ENCODE peak calls at places on chromosomes 12 and 14, in six cellular contexts. One of them, this sample, is unnamed.

GRCh38 chr12:20950248-20950647 is 139.7 kb downstream of the SLCO1B3 start:
- DNase-seq in colonic mucosa: no peak
- DNase-seq in PC-3: peak; percentile 58
- DNase-seq in spleen: no peak
- DNase-seq in endodermal cell: no peak
- DNase-seq in HCT116: peak; percentile 18
- DNase-seq in this sample: no peak

GRCh38 chr14:75748340-75748739 is 87.3 kb downstream of the TTLL5 start:
- DNase-seq in HCT116: no peak
- DNase-seq in endodermal cell: no peak
- DNase-seq in spleen: no peak
- DNase-seq in PC-3: no peak
- DNase-seq in colonic mucosa: no peak
- DNase-seq in this sample: no peak

GRCh38 chr14:53355581-53356112 is 202.5 kb upstream of the DDHD1 start:
- DNase-seq in HCT116: peak; percentile 39
- DNase-seq in spleen: no peak
- DNase-seq in endodermal cell: peak; percentile 94
- DNase-seq in PC-3: peak; percentile 49
- DNase-seq in colonic mucosa: no peak
- DNase-seq in this sample: no peak

GRCh38 chr12:18224745-18225144 is 36.6 kb upstream of the PIK3C2G start:
- DNase-seq in endodermal cell: no peak
- DNase-seq in colonic mucosa: no peak
- DNase-seq in HCT116: peak; percentile 26
- DNase-seq in PC-3: peak; percentile 57
- DNase-seq in spleen: no peak
- DNase-seq in this sample: no peak

GRCh38 chr12:106840217-106840616 is 65.7 kb downstream of the RIC8B start:
- DNase-seq in PC-3: peak; percentile 50
- DNase-seq in spleen: no peak
- DNase-seq in colonic mucosa: no peak
- DNase-seq in HCT116: no peak
- DNase-seq in endodermal cell: peak; percentile 62
- DNase-seq in this sample: no peak

GRCh38 chr12:111434049-111434448 is 28.3 kb downstream of the SH2B3 start:
- DNase-seq in HCT116: no peak
- DNase-seq in endodermal cell: no peak
- DNase-seq in colonic mucosa: no peak
- DNase-seq in PC-3: no peak
- DNase-seq in spleen: no peak
- DNase-seq in this sample: no peak

GRCh38 chr12:110005319-110005973 is 6.2 kb downstream of the ANKRD13A start:
- DNase-seq in PC-3: no peak
- DNase-seq in colonic mucosa: no peak
- DNase-seq in HCT116: no peak
- DNase-seq in endodermal cell: no peak
- DNase-seq in spleen: no peak
- DNase-seq in this sample: no peak

GRCh38 chr14:24387014-24387355 is 11.8 kb upstream of the NYNRIN start:
- DNase-seq in PC-3: no peak
- DNase-seq in HCT116: no peak
- DNase-seq in spleen: no peak
- DNase-seq in endodermal cell: no peak
- DNase-seq in colonic mucosa: no peak
- DNase-seq in this sample: no peak

GRCh38 chr12:29895966-29896365 is 112.2 kb upstream of the TMTC1 start:
- DNase-seq in endodermal cell: peak; percentile 58
- DNase-seq in HCT116: no peak
- DNase-seq in colonic mucosa: no peak
- DNase-seq in spleen: no peak
- DNase-seq in PC-3: no peak
- DNase-seq in this sample: no peak

GRCh38 chr14:103875010-103875409 is 27.6 kb upstream of the PPP1R13B start:
- DNase-seq in spleen: no peak
- DNase-seq in endodermal cell: no peak
- DNase-seq in HCT116: no peak
- DNase-seq in colonic mucosa: no peak
- DNase-seq in PC-3: no peak
- DNase-seq in this sample: no peak

GRCh38 chr12:57215668-57216013 is 953 bp upstream of the NXPH4 start:
- DNase-seq in colonic mucosa: no peak
- DNase-seq in HCT116: no peak
- DNase-seq in endodermal cell: peak; percentile 79
- DNase-seq in spleen: no peak
- DNase-seq in PC-3: peak; percentile 34
- DNase-seq in this sample: no peak

GRCh38 chr12:102343361-102344121 is 136.8 kb downstream of the IGF1 start:
- DNase-seq in colonic mucosa: no peak
- DNase-seq in PC-3: no peak
- DNase-seq in HCT116: no peak
- DNase-seq in spleen: no peak
- DNase-seq in endodermal cell: no peak
- DNase-seq in this sample: no peak

GRCh38 chr14:104583424-104584114 is 4.0 kb downstream of the C14orf180 start:
- DNase-seq in colonic mucosa: no peak
- DNase-seq in HCT116: no peak
- DNase-seq in spleen: no peak
- DNase-seq in PC-3: no peak
- DNase-seq in endodermal cell: no peak
- DNase-seq in this sample: no peak

GRCh38 chr12:54448344-54448743 is 25.1 kb downstream of the GTSF1 start:
- DNase-seq in PC-3: no peak
- DNase-seq in endodermal cell: no peak
- DNase-seq in colonic mucosa: no peak
- DNase-seq in HCT116: no peak
- DNase-seq in spleen: no peak
- DNase-seq in this sample: no peak

GRCh38 chr14:69632752-69633151 is 21.4 kb downstream of the SUSD6 start:
- DNase-seq in spleen: no peak
- DNase-seq in endodermal cell: no peak
- DNase-seq in HCT116: no peak
- DNase-seq in PC-3: no peak
- DNase-seq in colonic mucosa: no peak
- DNase-seq in this sample: no peak

GRCh38 chr14:30990766-30991165 is 34.7 kb upstream of the AP4S1 start:
- DNase-seq in spleen: no peak
- DNase-seq in colonic mucosa: no peak
- DNase-seq in endodermal cell: no peak
- DNase-seq in HCT116: no peak
- DNase-seq in PC-3: no peak
- DNase-seq in this sample: no peak

GRCh38 chr14:21227150-21227549 is 42.1 kb downstream of the HNRNPC start:
- DNase-seq in endodermal cell: no peak
- DNase-seq in colonic mucosa: no peak
- DNase-seq in PC-3: no peak
- DNase-seq in spleen: no peak
- DNase-seq in HCT116: no peak
- DNase-seq in this sample: no peak

GRCh38 chr12:22473212-22473611 is 71.1 kb downstream of the C2CD5 start:
- DNase-seq in spleen: no peak
- DNase-seq in PC-3: no peak
- DNase-seq in endodermal cell: no peak
- DNase-seq in HCT116: no peak
- DNase-seq in colonic mucosa: no peak
- DNase-seq in this sample: no peak

GRCh38 chr12:89370850-89371249 is 18.5 kb upstream of the DUSP6 start:
- DNase-seq in HCT116: peak; percentile 36
- DNase-seq in colonic mucosa: no peak
- DNase-seq in endodermal cell: no peak
- DNase-seq in spleen: no peak
- DNase-seq in PC-3: peak; percentile 96
- DNase-seq in this sample: no peak

GRCh38 chr14:95059126-95059525 is 98.2 kb downstream of the DICER1 start:
- DNase-seq in endodermal cell: no peak
- DNase-seq in PC-3: no peak
- DNase-seq in HCT116: no peak
- DNase-seq in colonic mucosa: no peak
- DNase-seq in spleen: no peak
- DNase-seq in this sample: peak; percentile 2

GRCh38 chr14:67911506-67911905 is 91.9 kb downstream of the RAD51B start:
- DNase-seq in endodermal cell: no peak
- DNase-seq in PC-3: no peak
- DNase-seq in colonic mucosa: no peak
- DNase-seq in spleen: no peak
- DNase-seq in HCT116: no peak
- DNase-seq in this sample: no peak

GRCh38 chr12:132194056-132194455 is 49.8 kb downstream of the NOC4L start:
- DNase-seq in HCT116: peak; percentile 31
- DNase-seq in PC-3: no peak
- DNase-seq in colonic mucosa: no peak
- DNase-seq in endodermal cell: peak; percentile 89
- DNase-seq in spleen: no peak
- DNase-seq in this sample: no peak

GRCh38 chr12:31470462-31470861 is 120.5 kb downstream of the DENND5B start:
- DNase-seq in PC-3: peak; percentile 2
- DNase-seq in colonic mucosa: no peak
- DNase-seq in spleen: no peak
- DNase-seq in HCT116: no peak
- DNase-seq in endodermal cell: no peak
- DNase-seq in this sample: no peak

GRCh38 chr12:11705010-11705409 is 55.5 kb downstream of the ETV6 start:
- DNase-seq in colonic mucosa: no peak
- DNase-seq in spleen: no peak
- DNase-seq in HCT116: no peak
- DNase-seq in PC-3: peak; percentile 78
- DNase-seq in endodermal cell: no peak
- DNase-seq in this sample: no peak

GRCh38 chr12:96814200-96814599 is 92.9 kb upstream of the NEDD1 start:
- DNase-seq in endodermal cell: no peak
- DNase-seq in spleen: no peak
- DNase-seq in colonic mucosa: no peak
- DNase-seq in PC-3: peak; percentile 21
- DNase-seq in HCT116: no peak
- DNase-seq in this sample: no peak

GRCh38 chr12:41407240-41407799 is 219.2 kb downstream of the PDZRN4 start:
- DNase-seq in HCT116: no peak
- DNase-seq in PC-3: no peak
- DNase-seq in endodermal cell: no peak
- DNase-seq in spleen: no peak
- DNase-seq in colonic mucosa: no peak
- DNase-seq in this sample: no peak

DNA sequence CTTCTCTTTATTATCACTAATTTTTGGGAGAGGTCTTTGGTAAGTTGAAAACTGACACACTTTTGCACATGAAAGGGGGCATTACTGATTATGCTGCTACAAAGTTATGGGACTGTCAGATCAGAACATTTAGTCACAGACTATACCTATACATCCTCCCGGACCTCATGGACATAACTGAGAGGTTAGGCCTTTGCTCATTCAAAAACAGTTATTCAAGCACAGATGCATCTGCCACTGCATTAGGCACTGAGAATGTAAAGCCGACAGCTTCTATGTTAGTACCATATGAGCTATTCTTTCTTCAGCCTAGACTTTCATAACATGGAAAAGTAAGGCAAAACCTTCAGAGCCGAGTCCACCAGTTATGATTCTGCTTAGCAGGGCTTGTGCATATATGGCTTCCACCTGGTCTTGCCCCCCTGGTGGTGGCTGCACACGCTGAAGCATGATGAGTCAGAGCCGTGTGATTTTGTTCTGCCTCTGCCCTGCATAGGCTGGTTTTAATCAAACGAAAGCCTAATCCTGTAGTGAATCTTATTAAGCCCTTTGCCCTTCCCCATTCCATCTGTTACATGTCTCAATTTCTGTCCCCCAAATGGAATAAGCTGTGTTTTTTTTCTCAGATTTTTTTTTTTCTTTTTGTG is 21.8 kb upstream of the RNU6-8 start:
- DNase-seq in colonic mucosa: no peak
- DNase-seq in endodermal cell: peak; percentile 65
- DNase-seq in spleen: no peak
- DNase-seq in PC-3: peak; percentile 73
- DNase-seq in HCT116: no peak
- DNase-seq in this sample: no peak
- TF ChIP-seq CTCF in colonic mucosa: no peak
- TF ChIP-seq CTCF in endodermal cell: peak; percentile 67
- TF ChIP-seq CTCF in spleen: no peak
- TF ChIP-seq CTCF in PC-3: peak; percentile 61
- TF ChIP-seq CTCF in HCT116: peak; percentile 58
- TF ChIP-seq CTCF in this sample: peak; percentile 21

GRCh38 chr14:105944632-105945610 is 418.5 kb downstream of the TMEM121 start:
- DNase-seq in HCT116: peak; percentile 34
- DNase-seq in endodermal cell: peak; percentile 58
- DNase-seq in PC-3: peak; percentile 73
- DNase-seq in colonic mucosa: peak; percentile 68
- DNase-seq in spleen: peak; percentile 89
- DNase-seq in this sample: peak; percentile 87
- H3K9me3 ChIP-seq in HCT116: no peaks in the 10 kb centered on the region
- H3K9me3 ChIP-seq in endodermal cell: peaks cover 30% of the 10 kb centered on the region
- H3K9me3 ChIP-seq in PC-3: no peaks in the 10 kb centered on the region
- H3K9me3 ChIP-seq in colonic mucosa: no peaks in the 10 kb centered on the region
- H3K9me3 ChIP-seq in spleen: peaks cover 9% of the 10 kb centered on the region
- H3K9me3 ChIP-seq in this sample: no peaks in the 10 kb centered on the region

DNA sequence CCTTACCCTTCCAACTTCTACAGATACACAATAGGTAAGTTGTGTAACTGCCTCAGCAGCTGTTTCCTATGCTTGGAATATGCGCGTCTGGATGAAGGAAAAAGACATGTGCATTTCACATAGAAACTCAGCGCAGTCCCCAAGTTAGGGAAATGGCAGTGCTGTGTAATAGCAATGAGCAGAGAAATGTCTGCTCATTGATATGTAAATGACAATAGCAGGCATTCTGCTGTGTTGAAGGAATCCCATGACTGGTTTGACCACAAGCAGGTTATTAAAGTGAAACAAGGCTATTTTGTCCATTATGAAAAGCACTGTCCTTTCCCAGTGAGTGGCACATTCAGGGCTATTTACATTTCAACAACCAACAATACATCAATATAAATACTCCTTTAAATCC is 106.6 kb downstream of the BTG1 start:
- DNase-seq in spleen: no peak
- DNase-seq in HCT116: no peak
- DNase-seq in PC-3: no peak
- DNase-seq in endodermal cell: no peak
- DNase-seq in colonic mucosa: no peak
- DNase-seq in this sample: no peak
- H3K4me1 ChIP-seq in spleen: peaks cover 49% of the 10 kb centered on the region
- H3K4me1 ChIP-seq in HCT116: peaks cover 8% of the 10 kb centered on the region
- H3K4me1 ChIP-seq in PC-3: peaks cover 23% of the 10 kb centered on the region
- H3K4me1 ChIP-seq in endodermal cell: no peaks in the 10 kb centered on the region
- H3K4me1 ChIP-seq in colonic mucosa: no peaks in the 10 kb centered on the region
- H3K4me1 ChIP-seq in this sample: peaks cover 32% of the 10 kb centered on the region

DNA sequence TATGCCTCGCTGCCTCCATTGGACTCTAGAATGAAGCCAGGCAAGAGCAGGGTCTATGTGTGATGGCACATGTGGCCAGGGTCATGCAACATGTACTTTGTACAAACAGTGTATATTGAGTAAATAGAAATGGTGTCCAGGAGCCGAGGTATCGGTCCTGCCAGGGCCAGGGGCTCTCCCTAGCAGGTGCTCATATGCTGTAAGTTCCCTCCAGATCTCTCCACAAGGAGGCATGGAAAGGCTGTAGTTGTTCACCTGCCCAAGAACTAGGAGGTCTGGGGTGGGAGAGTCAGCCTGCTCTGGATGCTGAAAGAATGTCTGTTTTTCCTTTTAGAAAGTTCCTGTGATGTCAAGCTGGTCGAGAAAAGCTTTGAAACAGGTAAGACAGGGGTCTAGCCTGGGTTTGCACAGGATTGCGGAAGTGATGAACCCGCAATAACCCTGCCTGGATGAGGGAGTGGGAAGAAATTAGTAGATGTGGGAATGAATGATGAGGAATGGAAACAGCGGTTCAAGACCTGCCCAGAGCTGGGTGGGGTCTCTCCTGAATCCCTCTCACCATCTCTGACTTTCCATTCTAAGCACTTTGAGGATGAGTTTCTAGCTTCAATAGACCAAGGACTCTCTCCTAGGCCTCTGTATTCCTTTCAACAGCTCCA is 39.6 kb downstream of the DAD1 start:
- DNase-seq in PC-3: no peak
- DNase-seq in colonic mucosa: no peak
- DNase-seq in HCT116: no peak
- DNase-seq in endodermal cell: no peak
- DNase-seq in spleen: no peak
- DNase-seq in this sample: no peak
- TF ChIP-seq CTCF in PC-3: no peak
- TF ChIP-seq CTCF in colonic mucosa: no peak
- TF ChIP-seq CTCF in HCT116: no peak
- TF ChIP-seq CTCF in endodermal cell: peak; percentile 40
- TF ChIP-seq CTCF in spleen: no peak
- TF ChIP-seq CTCF in this sample: no peak